ENCODE peak calls at places on chromosomes 3 and 15, in seven cellular contexts. I is hepatocyte, S is HCT116, X is neural progenitor cell, M is astrocyte, E is GM23248, T is GM12878. L is an unnamed sample.

GRCh38 chr3:187744169-187745151 is 808 bp downstream of the BCL6 start:
- DNase-seq in T (no peak), S (no peak), X (peak; percentile 73), E (peak; percentile 69), M (peak; percentile 33), I (peak; percentile 69), L (no peak)

GRCh38 chr3:99862208-99862607 is 44.5 kb downstream of the CMSS1 start:
- DNase-seq in I (no peak), M (peak; percentile 73), X (no peak), T (no peak), E (peak; percentile 80), S (no peak), L (no peak)

GRCh38 chr3:9067352-9067975 is 104.2 kb upstream of the RAD18 start:
- DNase-seq in X (peak; percentile 79), T (peak; percentile 11), S (peak; percentile 47), E (peak; percentile 80), M (peak; percentile 36), I (peak; percentile 66), L (no peak)

GRCh38 chr15:74144153-74144775 is 13.9 kb downstream of the ISLR2 start:
- DNase-seq in I (no peak), S (peak; percentile 29), M (no peak), E (no peak), X (no peak), T (no peak), L (no peak)

GRCh38 chr3:20068512-20069177 is 28.4 kb downstream of the KAT2B start:
- DNase-seq in E (no peak), S (no peak), M (no peak), I (no peak), T (no peak), X (no peak), L (no peak)

GRCh38 chr3:141998674-141999290 is 122.3 kb downstream of the ATP1B3 start:
- DNase-seq in X (no peak), M (no peak), T (no peak), S (no peak), E (peak; percentile 48), I (no peak), L (peak; percentile 20)

GRCh38 chr3:26623409-26624208 is 1.0 kb downstream of the LRRC3B start:
- DNase-seq in E (no peak), S (no peak), M (no peak), T (no peak), X (peak; percentile 65), I (peak; percentile 16), L (no peak)

GRCh38 chr3:10449436-10449835 is 56.0 kb downstream of the ATP2B2 start:
- DNase-seq in T (no peak), M (no peak), S (no peak), X (no peak), E (no peak), I (no peak), L (no peak)

GRCh38 chr3:12963869-12964712 is 109.1 kb downstream of the IQSEC1 start:
- DNase-seq in M (no peak), I (no peak), E (no peak), S (no peak), T (no peak), X (no peak), L (no peak)

GRCh38 chr3:109356442-109357155 is 19.3 kb upstream of the DPPA4 start:
- DNase-seq in I (no peak), E (no peak), S (no peak), T (no peak), X (no peak), M (no peak), L (no peak)

DNA sequence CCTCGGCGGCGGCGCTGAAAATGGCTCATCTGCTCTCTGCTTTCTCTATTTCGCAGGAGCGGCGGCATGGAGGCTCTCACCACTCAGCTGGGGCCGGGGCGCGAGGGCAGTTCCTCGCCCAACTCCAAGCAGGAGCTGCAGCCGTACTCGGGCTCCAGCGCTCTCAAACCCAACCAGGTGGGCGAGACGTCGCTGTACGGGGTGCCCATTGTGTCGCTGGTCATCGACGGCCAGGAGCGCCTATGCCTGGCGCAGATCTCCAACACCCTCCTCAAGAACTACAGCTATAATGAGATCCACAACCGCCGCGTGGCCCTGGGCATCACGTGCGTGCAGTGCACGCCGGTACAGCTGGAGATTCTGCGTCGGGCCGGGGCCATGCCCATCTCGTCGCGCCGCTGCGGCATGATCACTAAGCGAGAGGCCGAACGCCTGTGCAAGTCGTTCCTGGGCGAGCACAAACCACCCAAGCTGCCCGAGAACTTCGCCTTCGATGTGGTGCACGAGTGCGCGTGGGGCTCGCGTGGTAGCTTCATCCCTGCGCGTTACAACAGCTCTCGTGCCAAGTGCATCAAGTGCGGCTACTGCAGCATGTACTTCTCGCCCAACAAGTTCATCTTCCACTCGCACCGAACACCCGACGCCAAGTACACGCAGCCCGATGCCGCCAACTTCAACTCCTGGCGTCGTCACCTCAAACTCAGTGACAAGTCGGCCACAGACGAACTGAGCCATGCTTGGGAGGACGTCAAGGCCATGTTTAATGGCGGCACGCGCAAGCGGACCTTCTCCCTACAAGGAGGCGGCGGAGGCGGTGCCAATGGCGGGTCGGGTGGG is 789 bp downstream of the SKOR1 start:
- DNase-seq in I (no peak), T (no peak), M (no peak), X (peak; percentile 58), E (no peak), S (no peak), L (no peak)
- TF ChIP-seq EZH2 in I (peak; percentile 92), T (no peak), M (peak; percentile 97), X (peak; percentile 99), E (no peak), S (no peak), L (peak; percentile 93)

DNA sequence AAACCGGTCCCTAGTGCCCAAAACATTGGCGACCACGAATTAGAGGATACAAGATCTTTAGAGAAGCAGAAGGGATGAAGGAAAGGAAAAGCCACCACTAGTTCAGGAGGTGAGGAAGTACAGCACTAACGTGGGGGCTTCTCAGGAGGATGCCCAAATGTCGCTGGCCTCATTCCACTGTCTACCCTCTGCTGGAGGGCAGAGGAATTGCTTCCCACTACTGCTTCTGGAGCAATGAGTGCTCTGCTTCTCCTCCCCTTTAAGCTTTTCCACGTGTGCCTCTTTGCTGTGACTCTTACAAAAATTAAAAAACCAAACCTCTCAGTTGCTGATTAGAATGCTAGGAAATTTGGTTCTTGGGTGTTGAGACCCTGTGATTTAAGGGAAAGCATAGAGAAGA is 281.3 kb downstream of the CLSTN2 start:
- DNase-seq in I (no peak), S (no peak), T (no peak), X (no peak), E (peak; percentile 40), M (no peak), L (no peak)
- TF ChIP-seq EZH2 in I (no peak), S (no peak), T (no peak), X (no peak), E (no peak), M (no peak), L (no peak)

DNA sequence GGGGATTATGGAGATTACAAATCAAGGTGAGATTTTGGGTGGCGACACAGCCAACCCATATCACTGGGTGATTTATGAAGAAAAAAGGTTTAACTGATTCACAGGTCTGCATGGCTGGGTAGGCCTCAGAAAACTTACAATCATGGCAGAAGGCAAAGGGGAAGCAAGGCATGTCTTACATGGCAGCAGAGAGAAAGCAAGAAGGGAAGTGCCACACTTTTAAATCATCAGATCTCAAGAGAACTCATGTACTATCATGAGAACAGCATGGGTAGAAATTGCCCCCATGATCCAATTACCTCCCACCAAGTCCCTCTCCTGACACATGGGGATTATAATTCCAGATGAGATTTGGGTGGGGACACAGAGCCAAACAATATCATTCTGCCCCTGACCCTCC is 59.7 kb downstream of the DPH6 start:
- DNase-seq in S (no peak), X (no peak), I (no peak), M (no peak), E (no peak), T (no peak), L (no peak)
- TF ChIP-seq EZH2 in S (no peak), X (no peak), I (no peak), M (no peak), E (no peak), T (no peak), L (no peak)

DNA sequence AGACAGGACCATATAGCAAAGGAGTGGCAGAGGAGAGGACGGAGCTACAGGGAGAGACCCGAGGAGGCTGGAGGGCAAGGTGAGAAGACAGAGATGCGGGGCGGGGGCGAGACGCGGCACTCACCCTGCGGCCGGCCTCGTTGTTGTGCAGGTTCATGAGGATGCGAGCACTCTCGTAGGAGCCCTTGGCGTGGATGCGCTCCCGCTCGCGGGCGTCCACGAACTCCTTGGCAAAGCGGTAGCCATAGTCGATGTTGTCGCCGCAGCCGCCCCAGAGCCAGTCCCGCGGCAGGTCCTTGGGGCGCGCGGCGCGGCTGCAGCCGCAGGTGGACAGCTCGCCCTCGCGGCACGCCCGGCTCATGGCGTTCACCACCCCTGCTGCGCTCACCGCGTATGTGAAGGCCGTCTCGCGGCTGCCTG is 12.9 kb downstream of the WNT5A start:
- DNase-seq in X (peak; percentile 74), I (no peak), E (no peak), M (no peak), S (no peak), T (no peak), L (no peak)
- TF ChIP-seq EZH2 in X (peak; percentile 68), I (no peak), E (no peak), M (no peak), S (no peak), T (no peak), L (no peak)